ENCODE peak calls at places on chromosomes 5 and 9, in nine cellular contexts. K is tibial nerve, U is A549, D is stomach, C is IMR-90, R is HepG2, F is transverse colon, M is HCT116, H is heart left ventricle. W is an unnamed sample.

GRCh38 chr5:107058239-107058638 is 612.5 kb downstream of the EFNA5 start:
- DNase-seq in K (no peak), U (peak; percentile 38), D (no peak), C (no peak), R (no peak), F (no peak), M (no peak), H (no peak), W (no peak)

GRCh38 chr5:97501965-97502305 is 318.9 kb upstream of the RIOK2 start:
- DNase-seq in K (no peak), U (no peak), D (no peak), C (peak; percentile 16), R (no peak), F (no peak), M (no peak), H (no peak), W (no peak)

GRCh38 chr5:120293796-120294195 is 170.3 kb upstream of the PRR16 start:
- DNase-seq in K (no peak), U (no peak), D (no peak), C (peak; percentile 85), R (no peak), F (no peak), M (no peak), H (no peak), W (no peak)

GRCh38 chr5:94545870-94546625 is 72.4 kb downstream of the KIAA0825 start:
- DNase-seq in K (no peak), U (no peak), D (no peak), C (no peak), R (no peak), F (peak; percentile 12), M (no peak), H (no peak), W (no peak)

GRCh38 chr5:161002571-161003074 is 150.6 kb upstream of the ATP10B start:
- DNase-seq in K (no peak), U (no peak), D (no peak), C (no peak), R (no peak), F (no peak), M (no peak), H (no peak), W (no peak)

GRCh38 chr9:12604154-12604825 is 88.9 kb upstream of the TYRP1 start:
- DNase-seq in K (no peak), U (peak; percentile 5), D (no peak), C (no peak), R (no peak), F (no peak), M (no peak), H (no peak), W (no peak)

GRCh38 chr5:56696900-56697299 is 118.4 kb upstream of the MAP3K1 start:
- DNase-seq in K (no peak), U (no peak), D (no peak), C (peak; percentile 75), R (no peak), F (no peak), M (no peak), H (no peak), W (peak; percentile 31)

GRCh38 chr9:88458716-88459115 is 70.5 kb downstream of the SPIN1 start:
- DNase-seq in K (no peak), U (no peak), D (no peak), C (peak; percentile 75), R (no peak), F (no peak), M (no peak), H (no peak), W (no peak)

GRCh38 chr9:71767421-71768321 is 642 bp downstream of the CEMIP2 start:
- DNase-seq in K (no peak), U (no peak), D (peak; percentile 34), C (peak; percentile 26), R (no peak), F (peak; percentile 47), M (no peak), H (peak; percentile 67), W (peak; percentile 20)

GRCh38 chr5:141657937-141658545 is 6.8 kb upstream of the FCHSD1 start:
- DNase-seq in K (no peak), U (peak; percentile 70), D (no peak), C (peak; percentile 98), R (peak; percentile 65), F (no peak), M (peak; percentile 56), H (no peak), W (no peak)
- TF ChIP-seq POLR2A in K (no peak), U (no peak), D (no peak), C (no peak), R (no peak), F (no peak), M (no peak), H (no peak), W (no peak)

GRCh38 chr9:110048473-110048975 is 159.4 kb downstream of the C9orf152 start:
- DNase-seq in K (peak; percentile 54), U (peak; percentile 47), D (peak; percentile 73), C (peak; percentile 79), R (no peak), F (peak; percentile 84), M (peak; percentile 40), H (peak; percentile 90), W (peak; percentile 82)

GRCh38 chr9:110049699-110050450 is 158.1 kb downstream of the C9orf152 start:
- DNase-seq in K (no peak), U (no peak), D (peak; percentile 41), C (no peak), R (no peak), F (peak; percentile 40), M (no peak), H (peak; percentile 69), W (peak; percentile 31)

GRCh38 chr9:110048976-110049698 is 158.8 kb downstream of the C9orf152 start:
- DNase-seq in K (no peak), U (no peak), D (no peak), C (no peak), R (no peak), F (no peak), M (no peak), H (peak; percentile 66), W (no peak)

GRCh38 chr9:110047955-110048472 is 159.9 kb downstream of the C9orf152 start:
- DNase-seq in K (no peak), U (no peak), D (no peak), C (no peak), R (no peak), F (no peak), M (no peak), H (no peak), W (no peak)

DNA sequence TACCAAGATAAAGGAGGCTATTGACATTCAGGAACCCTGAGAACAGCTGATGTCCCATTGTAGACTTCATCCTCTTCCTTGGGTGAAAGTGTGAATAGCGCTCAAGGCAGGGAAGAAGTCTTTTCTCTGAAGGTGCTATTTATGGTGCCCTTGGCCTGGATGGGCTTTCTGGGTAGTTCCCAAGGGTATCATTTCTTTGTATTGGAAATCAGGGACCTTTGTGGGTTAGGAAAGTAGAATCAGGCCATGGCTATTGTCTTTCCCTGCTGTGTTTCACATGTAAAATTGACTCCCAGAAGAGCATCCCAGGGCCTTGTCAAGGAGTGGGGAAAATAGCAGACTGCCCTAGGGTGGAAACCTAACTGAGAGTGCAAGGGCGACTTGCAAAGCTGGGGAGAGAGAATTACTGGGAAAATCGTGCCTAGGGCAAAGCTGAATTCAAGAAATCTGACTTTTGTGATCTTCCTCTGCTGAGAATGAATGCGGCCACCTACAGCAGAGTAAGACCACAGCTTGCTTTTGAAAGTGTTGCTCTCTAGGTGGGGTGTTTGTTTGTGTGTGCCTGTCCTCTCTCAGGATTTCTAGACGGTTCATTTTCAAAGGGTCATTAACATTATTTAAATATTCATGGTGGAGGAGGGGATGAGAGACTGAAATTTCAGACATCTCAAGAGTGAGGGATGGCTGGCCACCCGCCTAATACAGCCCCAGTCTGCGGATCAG is 160.6 kb downstream of the C9orf152 start:
- DNase-seq in K (no peak), U (no peak), D (no peak), C (no peak), R (no peak), F (no peak), M (no peak), H (no peak), W (no peak)
- H3K4me3 ChIP-seq in K (peak overlapping the region; percentile 68), U (no peak overlapping the region), D (peak overlapping the region; percentile 66), C (no peak overlapping the region), R (no peak overlapping the region), F (no peak overlapping the region), M (no peak overlapping the region), H (peak overlapping the region; percentile 91), W (peak overlapping the region; percentile 64)

GRCh38 chr9:122090981-122091380 is 2.1 kb downstream of the TTLL11 start:
- DNase-seq in K (no peak), U (no peak), D (no peak), C (no peak), R (no peak), F (no peak), M (no peak), H (no peak), W (no peak)

GRCh38 chr9:122095010-122095767 is 2.1 kb upstream of the TTLL11 start:
- DNase-seq in K (no peak), U (peak; percentile 77), D (peak; percentile 66), C (peak; percentile 65), R (peak; percentile 48), F (peak; percentile 56), M (peak; percentile 66), H (no peak), W (peak; percentile 46)

GRCh38 chr9:122091682-122092592 is 1.2 kb downstream of the TTLL11 start:
- DNase-seq in K (no peak), U (no peak), D (no peak), C (no peak), R (no peak), F (no peak), M (no peak), H (no peak), W (no peak)

GRCh38 chr9:122090287-122090883 is 2.7 kb downstream of the TTLL11 start:
- DNase-seq in K (no peak), U (no peak), D (no peak), C (no peak), R (peak; percentile 18), F (no peak), M (no peak), H (no peak), W (no peak)

GRCh38 chr9:122092611-122093506 is at the start of gene TTLL11:
- DNase-seq in K (peak; percentile 96), U (peak; percentile 93), D (peak; percentile 98), C (peak; percentile 91), R (peak; percentile 85), F (peak; percentile 98), M (peak; percentile 82), H (peak; percentile 99), W (peak; percentile 96)
- TF ChIP-seq POLR2A in K (peak; percentile 37), U (peak; percentile 27), D (no peak), C (no peak), R (peak; percentile 35), F (peak; percentile 1), M (peak; percentile 38), H (no peak), W (peak; percentile 26)

GRCh38 chr9:137256362-137256761 is 1.2 kb downstream of the NELFB start:
- DNase-seq in K (no peak), U (no peak), D (no peak), C (no peak), R (no peak), F (no peak), M (no peak), H (peak; percentile 59), W (no peak)
- H3K4me3 ChIP-seq in K (peak overlapping the region; percentile 100), U (peak overlapping the region; percentile 93), D (peak overlapping the region; percentile 100), C (peak overlapping the region; percentile 96), R (peak overlapping the region; percentile 98), F (no peak overlapping the region), M (peak overlapping the region; percentile 97), H (peak overlapping the region; percentile 99), W (no peak overlapping the region)

GRCh38 chr9:33415152-33416038 is 13.0 kb upstream of the AQP7 start:
- DNase-seq in K (peak; percentile 28), U (peak; percentile 98), D (peak; percentile 93), C (peak; percentile 22), R (peak; percentile 99), F (peak; percentile 91), M (peak; percentile 68), H (peak; percentile 87), W (peak; percentile 64)
- TF ChIP-seq POLR2A in K (no peak), U (no peak), D (no peak), C (no peak), R (no peak), F (no peak), M (no peak), H (no peak), W (no peak)

GRCh38 chr9:105711867-105712266 is 17.5 kb downstream of the TMEM38B start:
- DNase-seq in K (no peak), U (no peak), D (no peak), C (no peak), R (no peak), F (no peak), M (no peak), H (no peak), W (no peak)
- H3K4me3 ChIP-seq in K (no peak overlapping the region), U (no peak overlapping the region), D (no peak overlapping the region), C (no peak overlapping the region), R (no peak overlapping the region), F (no peak overlapping the region), M (no peak overlapping the region), H (peak overlapping the region; percentile 17), W (no peak overlapping the region)

W was measured in uterus.